ENCODE peak calls at places on chromosomes 3 and 15, in six cellular contexts. Z, Q, Y, H, J and X are unnamed samples.
A peak's percentile ranks its signal among the peaks of the same experiment; 100 is the strongest.

GRCh38 chr3:110272525-110272924 is 799.1 kb upstream of the NECTIN3 start:
- DNase-seq in Z (no peak), Q (no peak), Y (no peak), H (no peak), J (no peak), X (no peak)

GRCh38 chr3:114496021-114496434 is 202.2 kb downstream of the TIGIT start:
- DNase-seq in Z (no peak), Q (peak; percentile 68), Y (no peak), H (no peak), J (no peak), X (peak; percentile 14)

GRCh38 chr3:78754066-78754743 is 1013.6 kb downstream of the ROBO1 start:
- DNase-seq in Z (no peak), Q (no peak), Y (no peak), H (no peak), J (no peak), X (peak; percentile 20)

GRCh38 chr15:59380902-59381610 is 8.4 kb upstream of the MYO1E start:
- DNase-seq in Z (no peak), Q (peak; percentile 31), Y (no peak), H (no peak), J (no peak), X (no peak)

GRCh38 chr15:73751481-73751880 is 1.7 kb downstream of the INSYN1 start:
- DNase-seq in Z (no peak), Q (no peak), Y (no peak), H (no peak), J (no peak), X (no peak)

GRCh38 chr15:98872777-98873176 is 134.8 kb downstream of the PGPEP1L start:
- DNase-seq in Z (no peak), Q (no peak), Y (no peak), H (no peak), J (no peak), X (no peak)

GRCh38 chr3:122299222-122299621 is 25.8 kb upstream of the CSTA start:
- DNase-seq in Z (no peak), Q (no peak), Y (no peak), H (no peak), J (no peak), X (no peak)

GRCh38 chr3:184110316-184110725 is 13.5 kb downstream of the HTR3E start:
- DNase-seq in Z (no peak), Q (peak; percentile 51), Y (no peak), H (peak; percentile 52), J (no peak), X (no peak)

GRCh38 chr3:138946554-138947302 is at the start of the genes FOXL2 and FOXL2NB:
- DNase-seq in Z (no peak), Q (no peak), Y (no peak), H (peak; percentile 86), J (no peak), X (no peak)

GRCh38 chr15:66153549-66154415 is 99.8 kb downstream of the MEGF11 start:
- DNase-seq in Z (no peak), Q (no peak), Y (no peak), H (no peak), J (no peak), X (no peak)

GRCh38 chr3:53202331-53203015 is 41.5 kb downstream of the PRKCD start:
- DNase-seq in Z (no peak), Q (no peak), Y (no peak), H (no peak), J (no peak), X (no peak)

GRCh38 chr3:112681822-112682325 is 40.9 kb upstream of the CCDC80 start:
- DNase-seq in Z (no peak), Q (no peak), Y (no peak), H (no peak), J (no peak), X (no peak)

GRCh38 chr3:48739955-48740823 is 23.2 kb upstream of the IP6K2 start:
- DNase-seq in Z (peak; percentile 26), Q (peak; percentile 59), Y (peak; percentile 87), H (peak; percentile 92), J (peak; percentile 71), X (peak; percentile 31)

GRCh38 chr3:166445865-166446264 is 608.6 kb upstream of the BCHE start:
- DNase-seq in Z (no peak), Q (no peak), Y (no peak), H (no peak), J (no peak), X (no peak)

GRCh38 chr3:33732394-33732793 is 14.3 kb upstream of the CLASP2 start:
- DNase-seq in Z (peak; percentile 29), Q (no peak), Y (no peak), H (no peak), J (no peak), X (no peak)

GRCh38 chr3:89172150-89172549 is 64.7 kb downstream of the EPHA3 start:
- DNase-seq in Z (no peak), Q (no peak), Y (no peak), H (no peak), J (no peak), X (no peak)

GRCh38 chr15:78067328-78068241 is 9.9 kb downstream of the TBC1D2B start:
- DNase-seq in Z (no peak), Q (no peak), Y (no peak), H (no peak), J (no peak), X (no peak)

GRCh38 chr3:29275309-29275708 is 5.6 kb upstream of the RBMS3 start:
- DNase-seq in Z (no peak), Q (no peak), Y (no peak), H (no peak), J (no peak), X (no peak)

GRCh38 chr3:171056528-171056927 is 30.0 kb upstream of the SLC2A2 start:
- DNase-seq in Z (no peak), Q (no peak), Y (no peak), H (no peak), J (no peak), X (no peak)

GRCh38 chr3:22990291-22991200 is 212.6 kb upstream of the UBE2E2 start:
- DNase-seq in Z (no peak), Q (no peak), Y (no peak), H (no peak), J (no peak), X (no peak)

GRCh38 chr15:82045179-82045891 is 483 bp downstream of the MEX3B start:
- DNase-seq in Z (peak; percentile 32), Q (no peak), Y (no peak), H (peak; percentile 50), J (peak; percentile 76), X (peak; percentile 33)

GRCh38 chr15:75215107-75216004 is 13.7 kb downstream of the C15orf39 start:
- DNase-seq in Z (no peak), Q (no peak), Y (no peak), H (no peak), J (no peak), X (no peak)

GRCh38 chr3:36434682-36435426 is 54.5 kb downstream of the STAC start:
- DNase-seq in Z (no peak), Q (no peak), Y (no peak), H (no peak), J (no peak), X (no peak)

GRCh38 chr15:31230630-31231485 is 95.8 kb upstream of the KLF13 start:
- DNase-seq in Z (no peak), Q (no peak), Y (no peak), H (no peak), J (peak; percentile 42), X (no peak)

GRCh38 chr15:37007301-37007700 is 93.0 kb downstream of the MEIS2 start:
- DNase-seq in Z (no peak), Q (no peak), Y (no peak), H (no peak), J (no peak), X (no peak)

GRCh38 chr3:133891662-133892389 is 3.9 kb downstream of the RAB6B start:
- DNase-seq in Z (no peak), Q (no peak), Y (no peak), H (no peak), J (no peak), X (no peak)

DNA sequence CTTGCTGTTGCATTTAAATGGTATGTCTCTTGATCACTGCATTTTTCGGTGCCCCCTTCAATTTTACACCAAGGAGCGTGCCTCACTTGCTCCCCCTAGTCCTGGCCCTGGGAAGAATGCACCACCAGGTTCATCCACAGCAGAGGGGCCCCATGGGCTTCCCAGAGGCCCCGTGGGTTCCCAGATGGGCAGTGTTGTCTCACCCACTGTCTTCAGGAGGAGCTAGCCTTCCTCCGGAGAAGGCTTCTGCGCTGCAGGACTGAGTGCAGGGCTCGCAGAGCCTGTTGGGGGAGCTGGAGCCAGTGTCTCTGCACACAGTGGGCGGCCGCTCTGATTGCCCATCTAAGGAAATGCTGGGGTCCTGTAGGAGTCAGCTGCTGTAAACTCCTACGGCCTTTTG is 45.9 kb downstream of the POLR2M start:
- DNase-seq in Z (no peak), Q (no peak), Y (no peak), H (peak; percentile 71), J (no peak), X (no peak)
- TF ChIP-seq CTCF in Z (peak; percentile 16), Q (no peak), Y (no peak), H (peak; percentile 54), J (no peak), X (no peak)

DNA sequence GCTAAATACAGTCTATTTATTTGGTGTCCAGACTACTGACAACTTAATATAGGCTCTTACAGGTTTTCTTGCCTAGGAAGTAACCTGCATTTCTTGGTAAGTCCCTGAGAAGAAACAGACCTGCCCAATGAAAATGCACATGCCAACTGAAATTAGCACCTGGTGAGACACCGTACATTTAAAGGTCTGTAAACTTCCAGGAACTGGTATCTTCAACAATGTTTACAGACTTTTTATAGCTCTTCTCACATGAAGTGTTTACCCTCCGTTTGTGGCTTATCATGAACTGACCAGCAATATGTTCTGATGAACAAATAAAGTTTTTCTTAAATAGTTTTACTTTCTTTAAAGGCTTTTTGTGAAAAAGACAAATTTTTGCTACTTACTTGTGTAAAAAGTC is 93.3 kb downstream of the PCCB start:
- DNase-seq in Z (no peak), Q (no peak), Y (no peak), H (no peak), J (no peak), X (no peak)
- H3K27ac ChIP-seq in Z (no peak overlapping the region), Q (no peak overlapping the region), Y (no peak overlapping the region), H (no peak overlapping the region), J (no peak overlapping the region), X (no peak overlapping the region)

DNA sequence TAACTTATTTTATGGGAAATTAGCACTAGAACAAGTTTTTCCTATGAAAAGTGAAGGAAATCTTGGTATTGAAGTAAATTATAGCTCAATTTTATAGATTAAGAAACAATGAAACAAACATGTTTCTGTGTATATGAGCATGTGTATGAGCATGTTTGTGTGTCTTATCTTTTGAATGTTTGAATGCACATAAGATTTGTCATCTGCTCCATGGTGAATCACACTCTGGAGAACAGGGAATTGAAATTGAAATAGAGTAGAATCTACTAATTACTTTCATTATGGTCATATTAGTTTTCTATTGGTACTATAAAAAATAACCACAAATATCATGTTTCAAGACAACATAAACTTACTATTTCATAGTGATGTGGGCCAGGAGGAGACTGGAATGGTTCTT is 646.6 kb downstream of the OTOL1 start:
- DNase-seq in Z (no peak), Q (no peak), Y (no peak), H (no peak), J (no peak), X (no peak)
- TF ChIP-seq CTCF in Z (no peak), Q (no peak), Y (no peak), H (no peak), J (no peak), X (no peak)

GRCh38 chr3:65889707-65890099 is 149.0 kb downstream of the MAGI1 start:
- DNase-seq in Z (no peak), Q (no peak), Y (no peak), H (no peak), J (no peak), X (no peak)
- H3K27ac ChIP-seq in Z (no peak overlapping the region), Q (no peak overlapping the region), Y (peak overlapping the region; percentile 50), H (no peak overlapping the region), J (peak overlapping the region; percentile 61), X (peak overlapping the region; percentile 83)

GRCh38 chr3:46674031-46674592 is 19.4 kb downstream of the ALS2CL start:
- DNase-seq in Z (no peak), Q (no peak), Y (no peak), H (no peak), J (peak; percentile 30), X (no peak)
- TF ChIP-seq CTCF in Z (peak; percentile 35), Q (peak; percentile 24), Y (no peak), H (peak; percentile 50), J (peak; percentile 17), X (no peak)